ENCODE peak calls at places on chromosome 22, in nine cellular contexts. One of them, this sample, is unnamed.

GRCh38 chr22:39232806-39233735 is 11.7 kb downstream of the PDGFB start:
- DNase-seq in stimulated activated CD4-positive, alpha-beta T cell treated with anti-CD3 and anti-CD28 coated beads, Interleukin-12 subunit alpha, Interleukin-12 subunit beta, amount 100 ng/mL, for 24 hours: no peak
- DNase-seq in stimulated activated CD8-positive, alpha-beta memory T cell treated with anti-CD3 and anti-CD28 coated beads, Interleukin-12 subunit alpha, Interleukin-12 subunit beta, amount 100 ng/mL, for 1 hour: no peak
- DNase-seq in fibroblast of pulmonary artery: no peak
- DNase-seq in sciatic nerve: no peak
- DNase-seq in fibroblast of the conjunctiva: no peak
- DNase-seq in GOT3: no peak
- DNase-seq in epithelial cell of proximal tubule: no peak
- DNase-seq in CD8-positive, alpha-beta memory T cell: no peak
- DNase-seq in this sample: no peak

GRCh38 chr22:49015459-49015858 is 812.2 kb downstream of the BRD1 start:
- DNase-seq in fibroblast of the conjunctiva: no peak
- DNase-seq in GOT3: no peak
- DNase-seq in epithelial cell of proximal tubule: no peak
- DNase-seq in stimulated activated CD4-positive, alpha-beta T cell treated with anti-CD3 and anti-CD28 coated beads, Interleukin-12 subunit alpha, Interleukin-12 subunit beta, amount 100 ng/mL, for 24 hours: no peak
- DNase-seq in fibroblast of pulmonary artery: no peak
- DNase-seq in sciatic nerve: peak
- DNase-seq in stimulated activated CD8-positive, alpha-beta memory T cell treated with anti-CD3 and anti-CD28 coated beads, Interleukin-12 subunit alpha, Interleukin-12 subunit beta, amount 100 ng/mL, for 1 hour: no peak
- DNase-seq in CD8-positive, alpha-beta memory T cell: no peak
- DNase-seq in this sample: no peak

GRCh38 chr22:46045459-46046298 is 68.7 kb upstream of the WNT7B start:
- DNase-seq in CD8-positive, alpha-beta memory T cell: no peak
- DNase-seq in stimulated activated CD8-positive, alpha-beta memory T cell treated with anti-CD3 and anti-CD28 coated beads, Interleukin-12 subunit alpha, Interleukin-12 subunit beta, amount 100 ng/mL, for 1 hour: no peak
- DNase-seq in stimulated activated CD4-positive, alpha-beta T cell treated with anti-CD3 and anti-CD28 coated beads, Interleukin-12 subunit alpha, Interleukin-12 subunit beta, amount 100 ng/mL, for 24 hours: no peak
- DNase-seq in fibroblast of the conjunctiva: no peak
- DNase-seq in fibroblast of pulmonary artery: no peak
- DNase-seq in sciatic nerve: peak
- DNase-seq in GOT3: no peak
- DNase-seq in epithelial cell of proximal tubule: no peak
- DNase-seq in this sample: no peak

GRCh38 chr22:44097263-44098020 is 73.3 kb downstream of the PARVB start:
- DNase-seq in CD8-positive, alpha-beta memory T cell: no peak
- DNase-seq in GOT3: no peak
- DNase-seq in fibroblast of the conjunctiva: no peak
- DNase-seq in stimulated activated CD4-positive, alpha-beta T cell treated with anti-CD3 and anti-CD28 coated beads, Interleukin-12 subunit alpha, Interleukin-12 subunit beta, amount 100 ng/mL, for 24 hours: no peak
- DNase-seq in fibroblast of pulmonary artery: no peak
- DNase-seq in stimulated activated CD8-positive, alpha-beta memory T cell treated with anti-CD3 and anti-CD28 coated beads, Interleukin-12 subunit alpha, Interleukin-12 subunit beta, amount 100 ng/mL, for 1 hour: no peak
- DNase-seq in sciatic nerve: no peak
- DNase-seq in epithelial cell of proximal tubule: no peak
- DNase-seq in this sample: no peak

GRCh38 chr22:26321469-26321913 is 107.6 kb upstream of the ASPHD2 start:
- DNase-seq in stimulated activated CD4-positive, alpha-beta T cell treated with anti-CD3 and anti-CD28 coated beads, Interleukin-12 subunit alpha, Interleukin-12 subunit beta, amount 100 ng/mL, for 24 hours: no peak
- DNase-seq in fibroblast of pulmonary artery: peak
- DNase-seq in CD8-positive, alpha-beta memory T cell: no peak
- DNase-seq in epithelial cell of proximal tubule: no peak
- DNase-seq in stimulated activated CD8-positive, alpha-beta memory T cell treated with anti-CD3 and anti-CD28 coated beads, Interleukin-12 subunit alpha, Interleukin-12 subunit beta, amount 100 ng/mL, for 1 hour: no peak
- DNase-seq in fibroblast of the conjunctiva: peak
- DNase-seq in GOT3: peak
- DNase-seq in sciatic nerve: no peak
- DNase-seq in this sample: no peak

GRCh38 chr22:39244073-39244495 is 698 bp downstream of the PDGFB start:
- DNase-seq in GOT3: no peak
- DNase-seq in fibroblast of the conjunctiva: no peak
- DNase-seq in stimulated activated CD4-positive, alpha-beta T cell treated with anti-CD3 and anti-CD28 coated beads, Interleukin-12 subunit alpha, Interleukin-12 subunit beta, amount 100 ng/mL, for 24 hours: no peak
- DNase-seq in fibroblast of pulmonary artery: no peak
- DNase-seq in stimulated activated CD8-positive, alpha-beta memory T cell treated with anti-CD3 and anti-CD28 coated beads, Interleukin-12 subunit alpha, Interleukin-12 subunit beta, amount 100 ng/mL, for 1 hour: no peak
- DNase-seq in sciatic nerve: no peak
- DNase-seq in CD8-positive, alpha-beta memory T cell: no peak
- DNase-seq in epithelial cell of proximal tubule: no peak
- DNase-seq in this sample: no peak

GRCh38 chr22:17984114-17984513 is 40.2 kb downstream of the MICAL3 start:
- DNase-seq in stimulated activated CD8-positive, alpha-beta memory T cell treated with anti-CD3 and anti-CD28 coated beads, Interleukin-12 subunit alpha, Interleukin-12 subunit beta, amount 100 ng/mL, for 1 hour: no peak
- DNase-seq in fibroblast of the conjunctiva: no peak
- DNase-seq in fibroblast of pulmonary artery: no peak
- DNase-seq in stimulated activated CD4-positive, alpha-beta T cell treated with anti-CD3 and anti-CD28 coated beads, Interleukin-12 subunit alpha, Interleukin-12 subunit beta, amount 100 ng/mL, for 24 hours: no peak
- DNase-seq in sciatic nerve: no peak
- DNase-seq in GOT3: no peak
- DNase-seq in epithelial cell of proximal tubule: no peak
- DNase-seq in CD8-positive, alpha-beta memory T cell: no peak
- DNase-seq in this sample: no peak

GRCh38 chr22:30396871-30397655 is at the start of gene SEC14L2:
- DNase-seq in fibroblast of pulmonary artery: peak
- DNase-seq in stimulated activated CD8-positive, alpha-beta memory T cell treated with anti-CD3 and anti-CD28 coated beads, Interleukin-12 subunit alpha, Interleukin-12 subunit beta, amount 100 ng/mL, for 1 hour: peak
- DNase-seq in fibroblast of the conjunctiva: no peak
- DNase-seq in stimulated activated CD4-positive, alpha-beta T cell treated with anti-CD3 and anti-CD28 coated beads, Interleukin-12 subunit alpha, Interleukin-12 subunit beta, amount 100 ng/mL, for 24 hours: peak
- DNase-seq in epithelial cell of proximal tubule: no peak
- DNase-seq in GOT3: no peak
- DNase-seq in sciatic nerve: peak
- DNase-seq in CD8-positive, alpha-beta memory T cell: peak
- DNase-seq in this sample: peak

GRCh38 chr22:24244144-24244787 is 616 bp downstream of the GGT5 start:
- DNase-seq in stimulated activated CD4-positive, alpha-beta T cell treated with anti-CD3 and anti-CD28 coated beads, Interleukin-12 subunit alpha, Interleukin-12 subunit beta, amount 100 ng/mL, for 24 hours: no peak
- DNase-seq in epithelial cell of proximal tubule: no peak
- DNase-seq in stimulated activated CD8-positive, alpha-beta memory T cell treated with anti-CD3 and anti-CD28 coated beads, Interleukin-12 subunit alpha, Interleukin-12 subunit beta, amount 100 ng/mL, for 1 hour: no peak
- DNase-seq in fibroblast of the conjunctiva: peak
- DNase-seq in sciatic nerve: no peak
- DNase-seq in fibroblast of pulmonary artery: peak
- DNase-seq in GOT3: no peak
- DNase-seq in CD8-positive, alpha-beta memory T cell: no peak
- DNase-seq in this sample: no peak